ENCODE peak calls at places on chromosomes 2 and 18, in ten cellular contexts. C, V, F, I, Y, S, K, U, Z and N are unnamed samples.
A peak's percentile ranks its signal among the peaks of the same experiment; 100 is the strongest.

GRCh38 chr2:167264380-167264779 is 376.1 kb downstream of the XIRP2 start:
- DNase-seq in C (peak; percentile 22), V (no peak), F (no peak), I (peak; percentile 14), Y (no peak), S (no peak), K (no peak), U (peak; percentile 21), Z (no peak), N (no peak)

GRCh38 chr2:83221258-83221657 is 1237.8 kb downstream of the SUCLG1 start:
- DNase-seq in C (no peak), V (no peak), F (no peak), I (no peak), Y (peak; percentile 0), S (no peak), K (no peak), U (peak; percentile 51), Z (no peak), N (no peak)

GRCh38 chr18:34787931-34788532 is 77.9 kb downstream of the DTNA start:
- DNase-seq in C (peak; percentile 60), V (peak; percentile 19), F (no peak), I (peak; percentile 35), Y (peak; percentile 69), S (no peak), K (no peak), U (peak; percentile 75), Z (peak; percentile 81), N (no peak)

GRCh38 chr2:206805922-206806607 is 40.7 kb downstream of the FASTKD2 start:
- DNase-seq in C (no peak), V (no peak), F (no peak), I (no peak), Y (no peak), S (no peak), K (no peak), U (no peak), Z (no peak), N (no peak)

GRCh38 chr2:219207254-219207883 is 787 bp downstream of the ZFAND2B start:
- DNase-seq in C (no peak), V (no peak), F (no peak), I (no peak), Y (no peak), S (no peak), K (no peak), U (no peak), Z (no peak), N (no peak)

GRCh38 chr2:85733121-85733960 is 20.4 kb upstream of the ATOH8 start:
- DNase-seq in C (no peak), V (no peak), F (no peak), I (peak; percentile 40), Y (no peak), S (no peak), K (no peak), U (no peak), Z (no peak), N (no peak)

GRCh38 chr2:44342854-44343253 is 18.4 kb downstream of the PREPL start:
- DNase-seq in C (peak; percentile 14), V (peak; percentile 9), F (no peak), I (no peak), Y (peak; percentile 7), S (no peak), K (no peak), U (peak; percentile 37), Z (peak; percentile 13), N (no peak)

GRCh38 chr2:64359176-64359891 is 94.6 kb upstream of the LGALSL start:
- DNase-seq in C (no peak), V (no peak), F (no peak), I (no peak), Y (no peak), S (no peak), K (no peak), U (no peak), Z (no peak), N (no peak)

GRCh38 chr18:59823611-59824195 is 76.1 kb upstream of the PMAIP1 start:
- DNase-seq in C (peak; percentile 76), V (peak; percentile 27), F (no peak), I (peak; percentile 13), Y (peak; percentile 80), S (no peak), K (peak; percentile 80), U (peak; percentile 87), Z (peak; percentile 80), N (no peak)

GRCh38 chr2:205887637-205888036 is 198.3 kb downstream of the INO80D start:
- DNase-seq in C (no peak), V (no peak), F (no peak), I (no peak), Y (no peak), S (no peak), K (no peak), U (no peak), Z (no peak), N (no peak)

GRCh38 chr2:23649819-23650218 is 264.8 kb downstream of the KLHL29 start:
- DNase-seq in C (no peak), V (no peak), F (no peak), I (no peak), Y (peak; percentile 34), S (no peak), K (no peak), U (peak; percentile 42), Z (no peak), N (no peak)

GRCh38 chr18:25284861-25285574 is 66.9 kb downstream of the ZNF521 start:
- DNase-seq in C (peak; percentile 78), V (no peak), F (no peak), I (peak; percentile 11), Y (peak; percentile 41), S (no peak), K (no peak), U (peak; percentile 78), Z (no peak), N (no peak)

GRCh38 chr2:218856168-218856895 is 3.3 kb upstream of the WNT6 start:
- DNase-seq in C (no peak), V (no peak), F (no peak), I (no peak), Y (no peak), S (no peak), K (no peak), U (no peak), Z (no peak), N (peak; percentile 5)

GRCh38 chr2:144215701-144216675 is 303.9 kb downstream of the ZEB2 start:
- DNase-seq in C (no peak), V (no peak), F (no peak), I (no peak), Y (no peak), S (no peak), K (no peak), U (no peak), Z (no peak), N (no peak)

GRCh38 chr2:43218550-43219382 is 7.6 kb downstream of the ZFP36L2 start:
- DNase-seq in C (no peak), V (peak; percentile 78), F (no peak), I (no peak), Y (peak; percentile 10), S (peak; percentile 67), K (peak; percentile 53), U (peak; percentile 12), Z (peak; percentile 41), N (no peak)

GRCh38 chr2:220275454-220275853 is 648.0 kb downstream of the SLC4A3 start:
- DNase-seq in C (no peak), V (no peak), F (no peak), I (no peak), Y (no peak), S (no peak), K (no peak), U (no peak), Z (no peak), N (no peak)

GRCh38 chr2:173588931-173589369 is 234.3 kb downstream of the CDCA7 start:
- DNase-seq in C (no peak), V (no peak), F (no peak), I (no peak), Y (peak; percentile 11), S (no peak), K (no peak), U (no peak), Z (no peak), N (no peak)